ENCODE peak calls at places on chromosomes 4 and X, in nine cellular contexts. X is choroid plexus epithelial cell, F is right lobe of liver, N is HFF-Myc, G is AG04449, M is OCI-LY7, B is AG10803, U is ascending aorta, D is ovary. Q is an unnamed sample.

GRCh38 chrX:31508338-31508737 is 436.5 kb upstream of the FTHL17 start:
- DNase-seq in X (peak; percentile 66), F (no peak), N (no peak), G (no peak), M (no peak), B (peak; percentile 32), U (no peak), D (no peak), Q (peak; percentile 81)

GRCh38 chr4:3613980-3614730 is 81.9 kb upstream of the LRPAP1 start:
- DNase-seq in X (no peak), F (peak; percentile 37), N (no peak), G (no peak), M (no peak), B (peak; percentile 12), U (no peak), D (no peak), Q (no peak)

GRCh38 chrX:40542208-40542607 is 38.6 kb upstream of the ATP6AP2 start:
- DNase-seq in X (no peak), F (no peak), N (no peak), G (no peak), M (no peak), B (no peak), U (no peak), D (no peak), Q (no peak)

GRCh38 chrX:154603438-154604430 is 15.3 kb downstream of the CTAG1B start:
- DNase-seq in X (peak; percentile 41), F (no peak), N (peak; percentile 52), G (no peak), M (no peak), B (peak; percentile 77), U (peak; percentile 62), D (no peak), Q (peak; percentile 56)

GRCh38 chr4:8356856-8357255 is 83.7 kb downstream of the ACOX3 start:
- DNase-seq in X (no peak), F (no peak), N (no peak), G (no peak), M (no peak), B (no peak), U (no peak), D (no peak), Q (no peak)

GRCh38 chr4:46123872-46124755 is at the start of gene GABRG1:
- DNase-seq in X (no peak), F (no peak), N (no peak), G (no peak), M (no peak), B (no peak), U (no peak), D (no peak), Q (no peak)

GRCh38 chr4:15003441-15003890 is 1.2 kb downstream of the CPEB2 start:
- DNase-seq in X (peak; percentile 50), F (peak; percentile 69), N (no peak), G (no peak), M (peak; percentile 75), B (peak; percentile 30), U (peak; percentile 72), D (peak; percentile 69), Q (peak; percentile 38)

GRCh38 chrX:153556767-153557166 is 39.3 kb downstream of the ATP2B3 start:
- DNase-seq in X (no peak), F (no peak), N (no peak), G (no peak), M (no peak), B (no peak), U (no peak), D (no peak), Q (no peak)

GRCh38 chr4:181702864-181703263 is 540.3 kb upstream of the TENM3 start:
- DNase-seq in X (no peak), F (no peak), N (no peak), G (no peak), M (no peak), B (no peak), U (no peak), D (no peak), Q (no peak)

GRCh38 chrX:133482345-133483041 is 67.2 kb upstream of the GPC4 start:
- DNase-seq in X (peak; percentile 31), F (no peak), N (no peak), G (no peak), M (no peak), B (peak; percentile 44), U (no peak), D (no peak), Q (no peak)

GRCh38 chrX:118626346-118626745 is 101.1 kb upstream of the IL13RA1 start:
- DNase-seq in X (no peak), F (peak; percentile 22), N (no peak), G (no peak), M (no peak), B (no peak), U (no peak), D (no peak), Q (no peak)

GRCh38 chrX:118632862-118633261 is 94.5 kb upstream of the IL13RA1 start:
- DNase-seq in X (no peak), F (no peak), N (no peak), G (no peak), M (no peak), B (no peak), U (no peak), D (no peak), Q (no peak)

GRCh38 chrX:118630843-118631242 is 96.6 kb upstream of the IL13RA1 start:
- DNase-seq in X (no peak), F (no peak), N (no peak), G (no peak), M (no peak), B (no peak), U (no peak), D (no peak), Q (no peak)

GRCh38 chrX:118631586-118631985 is 95.8 kb upstream of the IL13RA1 start:
- DNase-seq in X (no peak), F (no peak), N (no peak), G (no peak), M (no peak), B (no peak), U (no peak), D (no peak), Q (no peak)

DNA sequence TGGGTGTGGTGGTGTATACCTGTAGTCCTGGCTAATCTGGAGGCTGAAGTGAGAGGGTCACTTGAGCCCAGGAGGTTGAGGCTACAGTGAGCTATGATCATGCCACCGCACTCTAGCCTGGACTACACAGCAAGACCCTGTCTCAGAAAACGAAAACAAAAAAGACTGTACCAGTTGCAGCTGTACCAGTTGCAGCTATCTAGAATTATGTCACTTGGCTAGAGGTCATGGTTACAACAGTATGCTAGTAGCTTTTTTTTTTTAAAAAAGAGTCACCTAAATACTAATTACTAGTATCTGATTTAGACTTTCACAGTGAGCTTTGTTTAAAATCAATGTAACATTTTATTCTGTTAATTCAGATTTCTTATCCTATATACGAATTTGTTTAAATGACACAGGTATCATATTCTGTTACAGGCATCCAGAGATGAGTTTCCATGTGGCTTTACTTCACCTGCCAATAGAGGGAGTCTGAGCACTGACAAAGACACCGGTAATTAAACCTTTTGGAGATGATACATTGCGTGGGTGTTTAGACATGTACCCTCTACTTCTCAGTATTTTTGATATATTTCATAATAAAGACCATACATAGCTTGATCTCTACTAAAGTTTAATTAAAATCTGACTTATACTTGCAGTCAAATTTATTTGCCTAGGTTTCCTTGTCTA is 100.2 kb upstream of the IL13RA1 start:
- DNase-seq in X (peak; percentile 22), F (no peak), N (no peak), G (no peak), M (peak; percentile 2), B (no peak), U (no peak), D (no peak), Q (peak; percentile 2)
- TF ChIP-seq CTCF in X (peak; percentile 51), F (peak; percentile 53), N (peak; percentile 21), G (peak; percentile 12), M (peak; percentile 68), B (peak; percentile 27), U (no peak), D (no peak), Q (peak; percentile 35)

GRCh38 chrX:1205681-1206611 is 6.5 kb downstream of the CRLF2 start:
- DNase-seq in X (peak; percentile 82), F (no peak), N (peak; percentile 65), G (no peak), M (peak; percentile 95), B (peak; percentile 62), U (peak; percentile 64), D (no peak), Q (peak; percentile 53)
- H3K4me3 ChIP-seq in X (peak overlapping the region; percentile 33), F (peak overlapping the region; percentile 33), N (peak overlapping the region; percentile 38), G (no peak overlapping the region), M (peak overlapping the region; percentile 72), B (no peak overlapping the region), U (peak overlapping the region; percentile 53), D (no peak overlapping the region), Q (no peak overlapping the region)

GRCh38 chrX:2705461-2705860 is 14.4 kb downstream of the CD99 start:
- DNase-seq in X (no peak), F (no peak), N (no peak), G (no peak), M (no peak), B (no peak), U (no peak), D (no peak), Q (no peak)

GRCh38 chrX:2708601-2709200 is 17.6 kb downstream of the CD99 start:
- DNase-seq in X (no peak), F (no peak), N (no peak), G (no peak), M (peak; percentile 65), B (no peak), U (no peak), D (no peak), Q (no peak)

GRCh38 chrX:2708016-2708415 is 16.9 kb downstream of the CD99 start:
- DNase-seq in X (no peak), F (no peak), N (no peak), G (no peak), M (peak; percentile 55), B (no peak), U (no peak), D (no peak), Q (no peak)

GRCh38 chrX:2705036-2705435 is 13.9 kb downstream of the CD99 start:
- DNase-seq in X (peak; percentile 49), F (no peak), N (no peak), G (no peak), M (no peak), B (peak; percentile 60), U (no peak), D (no peak), Q (peak; percentile 53)

GRCh38 chrX:2707334-2707760 is 16.3 kb downstream of the CD99 start:
- DNase-seq in X (peak; percentile 88), F (peak; percentile 35), N (peak; percentile 97), G (peak; percentile 76), M (peak; percentile 97), B (peak; percentile 95), U (peak; percentile 74), D (no peak), Q (peak; percentile 84)
- TF ChIP-seq CTCF in X (peak; percentile 3), F (no peak), N (no peak), G (no peak), M (peak; percentile 15), B (no peak), U (no peak), D (no peak), Q (no peak)

DNA sequence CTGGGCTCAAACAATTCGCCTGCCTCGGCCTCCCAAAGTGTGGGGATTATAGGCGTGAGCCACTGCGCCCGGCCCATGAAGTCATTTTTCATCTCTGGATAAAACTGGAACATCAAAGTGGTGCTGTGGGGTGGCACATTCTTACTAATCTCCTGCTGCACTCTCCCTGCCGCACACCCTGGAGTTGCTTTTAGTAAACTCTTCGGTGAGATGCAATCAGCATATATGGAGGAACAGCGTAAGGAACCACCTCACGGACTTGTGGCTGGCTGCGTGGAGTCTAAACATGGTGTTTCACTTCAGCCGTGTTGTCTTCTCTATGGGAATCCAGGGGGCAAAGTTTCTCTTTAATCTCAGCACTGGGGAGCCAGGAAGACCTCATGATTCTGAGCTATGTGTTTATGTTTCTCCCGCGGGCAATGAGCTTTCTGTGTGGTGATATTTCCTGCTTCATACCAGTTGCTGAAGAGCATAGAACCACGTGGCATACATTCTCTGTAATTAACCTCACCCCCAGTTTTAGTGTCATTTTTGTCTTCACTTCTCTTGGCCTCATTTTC is 2.1 kb upstream of the RHOH start:
- DNase-seq in X (peak; percentile 88), F (no peak), N (no peak), G (no peak), M (peak; percentile 72), B (no peak), U (no peak), D (no peak), Q (no peak)
- H3K4me3 ChIP-seq in X (peak overlapping the region; percentile 25), F (no peak overlapping the region), N (no peak overlapping the region), G (no peak overlapping the region), M (peak overlapping the region; percentile 79), B (no peak overlapping the region), U (no peak overlapping the region), D (no peak overlapping the region), Q (no peak overlapping the region)